ENCODE peak calls at places on chromosome 22, in five cellular contexts. A is RWPE1, D is right atrium auricular region, W is HFFc6, I is Calu3. Q is an unnamed sample.

GRCh38 chr22:40289991-40290459 is 56.3 kb upstream of the ADSL start:
- DNase-seq in I (no peak), D (no peak), A (no peak), W (no peak), Q (no peak)

GRCh38 chr22:24465566-24465965 is 29.6 kb upstream of the UPB1 start:
- DNase-seq in I (peak; percentile 42), W (peak; percentile 25), A (no peak), D (no peak), Q (no peak)

GRCh38 chr22:39629851-39630250 is 59.3 kb downstream of the CACNA1I start:
- DNase-seq in I (no peak), A (no peak), D (no peak), W (no peak), Q (no peak)

GRCh38 chr22:39214006-39214382 is 30.8 kb downstream of the PDGFB start:
- DNase-seq in D (no peak), I (no peak), A (peak; percentile 8), W (no peak), Q (no peak)

GRCh38 chr22:36386900-36387663 is 685 bp downstream of the MYH9 start:
- DNase-seq in A (no peak), D (no peak), I (peak; percentile 59), W (no peak), Q (no peak)

GRCh38 chr22:40572976-40573375 is 63.5 kb downstream of the MRTFA start:
- DNase-seq in A (no peak), D (no peak), W (no peak), I (no peak), Q (no peak)

GRCh38 chr22:17767236-17768065 is 6.8 kb downstream of the BID start:
- DNase-seq in I (no peak), A (no peak), W (no peak), D (no peak), Q (no peak)

GRCh38 chr22:34356481-34356880 is 436.2 kb upstream of the LARGE1 start:
- DNase-seq in I (no peak), W (no peak), A (no peak), D (no peak), Q (no peak)

GRCh38 chr22:17807571-17808410 is 33.5 kb upstream of the BID start:
- DNase-seq in I (no peak), W (no peak), A (no peak), D (no peak), Q (peak; percentile 29)

GRCh38 chr22:29044657-29045176 is 16.9 kb downstream of the C22orf31 start:
- DNase-seq in A (peak; percentile 6), W (peak; percentile 74), I (no peak), D (no peak), Q (no peak)

GRCh38 chr22:48098243-48098935 is 1335.9 kb downstream of the TBC1D22A start:
- DNase-seq in I (no peak), W (no peak), A (no peak), D (no peak), Q (no peak)

GRCh38 chr22:24592144-24592845 is 578 bp downstream of the LRRC75B start:
- DNase-seq in D (no peak), I (no peak), A (peak; percentile 10), W (no peak), Q (no peak)

GRCh38 chr22:41092847-41093371 is 517 bp downstream of the EP300 start:
- DNase-seq in I (peak; percentile 34), W (peak; percentile 8), A (peak; percentile 15), D (no peak), Q (no peak)

GRCh38 chr22:31789803-31790202 is 36.0 kb downstream of the DEPDC5 start:
- DNase-seq in W (no peak), D (no peak), A (no peak), I (no peak), Q (no peak)

GRCh38 chr22:29143848-29144785 is 61.6 kb upstream of the EMID1 start:
- DNase-seq in I (no peak), A (no peak), W (no peak), D (no peak), Q (no peak)

GRCh38 chr22:27866136-27867091 is 52.6 kb downstream of the PITPNB start:
- DNase-seq in A (peak; percentile 71), D (peak; percentile 75), I (no peak), W (peak; percentile 89), Q (peak; percentile 89)

GRCh38 chr22:41966607-41967240 is 2.5 kb upstream of the SEPTIN3 start:
- DNase-seq in I (peak; percentile 45), W (peak; percentile 94), D (no peak), A (peak; percentile 30), Q (peak; percentile 78)

GRCh38 chr22:29266564-29267461 is 968 bp downstream of the RHBDD3 start:
- DNase-seq in D (peak; percentile 57), A (no peak), W (no peak), I (no peak), Q (no peak)

GRCh38 chr22:46774456-46775363 is 12.3 kb downstream of the TBC1D22A start:
- DNase-seq in D (no peak), A (no peak), W (no peak), I (no peak), Q (no peak)

GRCh38 chr22:47345025-47345424 is 582.6 kb downstream of the TBC1D22A start:
- DNase-seq in I (no peak), A (no peak), W (no peak), D (no peak), Q (no peak)

GRCh38 chr22:41641854-41642253 is 20.8 kb downstream of the XRCC6 start:
- DNase-seq in A (no peak), W (no peak), D (no peak), I (no peak), Q (no peak)

GRCh38 chr22:35310556-35311550 is 11.2 kb downstream of the TOM1 start:
- DNase-seq in D (no peak), W (no peak), I (peak; percentile 43), A (no peak), Q (no peak)

GRCh38 chr22:29251265-29251664 is 16.5 kb downstream of the RHBDD3 start:
- DNase-seq in W (no peak), I (no peak), D (peak; percentile 47), A (no peak), Q (no peak)

DNA sequence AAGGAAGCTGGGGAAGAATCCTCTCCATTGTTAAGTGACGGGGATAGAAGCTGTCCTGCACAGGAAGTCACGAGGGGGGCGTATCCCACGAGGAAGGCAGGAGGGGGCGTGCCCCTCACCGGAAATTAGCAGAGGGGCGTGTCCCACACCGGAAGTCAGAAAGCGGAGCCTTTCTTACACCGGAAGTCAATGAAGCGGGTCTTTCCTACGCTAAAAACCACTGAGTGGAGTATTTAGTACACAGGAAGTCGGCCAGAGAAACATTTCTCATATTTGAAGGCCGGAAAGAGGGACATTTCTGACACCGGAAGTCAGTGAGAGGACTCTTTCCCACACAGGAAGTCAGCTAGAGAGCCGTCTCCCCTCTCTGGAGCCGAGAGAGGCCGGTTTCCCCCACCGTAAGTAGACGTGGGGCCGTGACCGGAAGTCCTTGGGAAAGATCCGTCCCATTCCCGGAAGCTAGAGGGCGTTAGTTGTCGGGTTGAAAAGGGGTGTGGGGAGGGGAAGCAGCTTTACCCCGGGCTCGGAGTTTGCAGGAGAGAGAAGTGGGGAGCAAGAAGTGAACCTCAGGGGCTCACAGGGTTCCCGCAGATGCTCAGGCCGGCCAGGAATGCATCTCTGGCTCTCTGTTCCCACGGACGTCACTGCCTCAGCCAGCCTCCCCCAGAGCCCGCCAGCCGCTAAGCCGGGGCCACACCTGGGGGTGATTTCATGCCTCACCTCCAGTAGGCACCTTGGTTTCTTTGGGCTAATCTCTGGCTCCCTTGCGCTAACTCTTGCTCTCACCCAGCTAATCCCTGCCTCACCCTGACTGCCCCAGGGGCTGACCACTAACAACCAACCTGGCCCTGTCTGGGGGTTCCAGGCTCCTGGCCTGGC is 15.4 kb downstream of the MIAT start:
- DNase-seq in D (peak; percentile 96), A (peak; percentile 79), I (peak; percentile 84), W (peak; percentile 92), Q (peak; percentile 91)
- TF ChIP-seq CTCF in D (peak; percentile 34), A (peak; percentile 39), I (no peak), W (peak; percentile 75), Q (peak; percentile 68)

GRCh38 chr22:30555282-30556210 is 9.0 kb upstream of the SEC14L6 start:
- DNase-seq in D (no peak), W (no peak), I (no peak), A (no peak), Q (no peak)
- TF ChIP-seq CTCF in D (no peak), W (no peak), I (no peak), A (no peak), Q (no peak)

GRCh38 chr22:20173720-20174119 is 22.9 kb upstream of the CCDC188 start:
- DNase-seq in D (no peak), W (no peak), A (no peak), I (no peak), Q (no peak)

GRCh38 chr22:20175597-20175900 is 24.7 kb upstream of the CCDC188 start:
- DNase-seq in A (no peak), I (no peak), D (no peak), W (no peak), Q (peak; percentile 30)

GRCh38 chr22:20173246-20173645 is 22.4 kb upstream of the CCDC188 start:
- DNase-seq in I (no peak), A (no peak), D (no peak), W (no peak), Q (no peak)

GRCh38 chr22:20176421-20177060 is 25.7 kb upstream of the CCDC188 start:
- DNase-seq in A (no peak), W (no peak), D (no peak), I (no peak), Q (no peak)

GRCh38 chr22:20174785-20175596 is 24.1 kb upstream of the CCDC188 start:
- DNase-seq in W (no peak), D (no peak), I (peak; percentile 55), A (peak; percentile 10), Q (no peak)
- TF ChIP-seq CTCF in W (peak; percentile 44), D (no peak), I (peak; percentile 47), A (no peak), Q (peak; percentile 11)

DNA sequence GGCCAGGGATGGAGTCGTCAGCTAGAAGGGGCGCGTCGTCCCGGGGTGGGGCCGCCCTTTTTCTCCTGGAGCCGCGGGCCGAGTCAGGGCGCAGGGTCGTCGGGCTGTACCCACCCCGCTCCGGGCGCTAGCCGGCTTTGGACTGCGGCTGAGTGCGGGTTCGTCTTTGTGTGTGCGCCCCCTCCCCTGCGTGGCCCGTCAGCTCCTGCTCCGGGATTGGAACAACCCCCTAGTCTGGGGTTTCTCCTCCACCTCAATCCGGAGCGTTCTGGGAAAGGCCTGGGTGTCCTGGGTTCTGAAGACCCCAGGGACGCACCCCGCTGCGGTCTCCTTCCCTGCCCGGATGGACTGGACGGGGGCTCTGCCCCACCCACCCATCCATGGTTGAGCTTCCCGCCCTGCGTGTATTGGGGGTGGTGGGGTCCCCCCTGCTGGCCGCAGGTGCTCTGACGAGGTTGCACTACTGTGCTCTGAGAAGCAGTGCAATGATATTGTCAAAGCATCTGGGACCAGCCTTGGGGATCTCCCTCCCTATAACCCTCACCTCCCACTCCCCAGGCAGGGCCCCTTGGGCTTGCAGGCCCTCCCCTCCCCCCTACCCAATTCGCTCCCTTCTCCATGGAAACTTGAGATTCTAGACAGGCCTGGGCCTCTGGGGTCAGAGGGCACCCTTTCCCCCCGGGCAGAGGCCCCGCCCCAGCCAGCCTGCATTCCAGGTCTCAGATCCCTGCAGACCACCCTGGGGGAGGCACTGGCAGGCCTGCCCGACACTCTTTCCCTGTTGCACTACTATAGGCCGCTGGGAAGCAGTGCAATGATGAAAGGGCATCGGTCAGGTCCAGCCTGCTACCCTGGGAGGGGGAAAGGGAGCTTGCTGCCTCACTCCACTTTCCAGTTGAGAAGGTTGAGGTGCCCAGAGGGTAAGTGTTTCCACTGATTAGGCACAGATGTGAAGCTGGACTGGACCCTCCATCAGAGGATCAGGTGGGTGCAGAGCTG is 10.7 kb downstream of the SDF2L1 start:
- DNase-seq in W (no peak), I (no peak), D (no peak), A (no peak), Q (no peak)
- TF ChIP-seq CTCF in W (peak; percentile 41), I (no peak), D (no peak), A (no peak), Q (no peak)